ENCODE peak calls at places on chromosomes 2 and 18, in four cellular contexts. P, Y, N and S are unnamed samples.

GRCh38 chr2:133266926-133267590 is 301.2 kb downstream of the NCKAP5 start:
- DNase-seq in P (no peak), Y (no peak), N (no peak), S (no peak)

GRCh38 chr2:44649426-44649825 is 287.7 kb downstream of the CAMKMT start:
- DNase-seq in P (no peak), Y (no peak), N (no peak), S (no peak)

GRCh38 chr2:142668420-142668819 is 209.0 kb upstream of the KYNU start:
- DNase-seq in P (no peak), Y (no peak), N (no peak), S (no peak)

GRCh38 chr2:20224716-20225293 is at the start of gene SDC1:
- DNase-seq in P (no peak), Y (peak; percentile 44), N (peak; percentile 79), S (peak; percentile 86)

GRCh38 chr18:3689986-3690681 is 240.2 kb downstream of the TGIF1 start:
- DNase-seq in P (no peak), Y (no peak), N (no peak), S (no peak)

GRCh38 chr2:229715895-229716507 is 1.6 kb upstream of the DNER start:
- DNase-seq in P (no peak), Y (no peak), N (peak; percentile 56), S (no peak)

GRCh38 chr2:190863946-190864345 is 16.7 kb upstream of the GLS start:
- DNase-seq in P (peak; percentile 50), Y (no peak), N (peak; percentile 70), S (no peak)

GRCh38 chr2:22756644-22757043 is 628.3 kb upstream of the KLHL29 start:
- DNase-seq in P (no peak), Y (no peak), N (no peak), S (no peak)

GRCh38 chr2:95289251-95289650 is 7.9 kb upstream of the KCNIP3 start:
- DNase-seq in P (no peak), Y (no peak), N (no peak), S (no peak)

GRCh38 chr2:1995584-1995983 is 251.3 kb upstream of the PXDN start:
- DNase-seq in P (no peak), Y (no peak), N (no peak), S (no peak)

GRCh38 chr2:112877423-112877822 is 33.5 kb upstream of the IL37 start:
- DNase-seq in P (no peak), Y (no peak), N (no peak), S (no peak)

GRCh38 chr18:64259871-64260270 is 111.0 kb upstream of the LINC00305 start:
- DNase-seq in P (no peak), Y (no peak), N (no peak), S (no peak)

GRCh38 chr18:64254399-64255093 is 105.7 kb upstream of the LINC00305 start:
- DNase-seq in P (no peak), Y (no peak), N (no peak), S (no peak)

GRCh38 chr18:64253900-64254299 is 105.0 kb upstream of the LINC00305 start:
- DNase-seq in P (no peak), Y (no peak), N (peak; percentile 18), S (no peak)

GRCh38 chr18:64260810-64261209 is 111.9 kb upstream of the LINC00305 start:
- DNase-seq in P (no peak), Y (no peak), N (no peak), S (no peak)

GRCh38 chr18:64258111-64258650 is 109.3 kb upstream of the LINC00305 start:
- DNase-seq in P (no peak), Y (no peak), N (no peak), S (no peak)
- H3K4me3 ChIP-seq in P (no peak overlapping the region), Y (no peak overlapping the region), N (no peak overlapping the region), S (no peak overlapping the region)

DNA sequence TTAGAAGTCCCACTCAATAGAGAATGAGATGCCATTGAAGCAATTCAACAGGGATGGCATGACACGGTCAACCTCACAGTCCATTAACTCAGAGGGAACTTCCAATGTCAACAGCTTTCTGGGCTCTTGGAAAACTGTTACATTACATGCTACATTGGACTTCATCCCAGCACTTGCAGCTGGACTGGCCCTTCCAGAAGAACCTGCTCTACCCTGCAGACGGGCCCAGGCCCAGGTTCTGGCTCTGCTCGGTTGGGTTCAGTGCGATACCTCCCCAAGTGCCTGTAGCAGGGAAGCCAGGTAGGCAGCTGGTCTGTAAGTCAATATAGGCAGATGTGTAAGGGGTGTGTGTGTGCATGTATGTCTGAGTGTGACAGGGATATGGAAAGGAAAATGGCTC is 12.9 kb downstream of the LAMA1 start:
- DNase-seq in P (no peak), Y (no peak), N (no peak), S (no peak)
- TF ChIP-seq CTCF in P (no peak), Y (no peak), N (no peak), S (no peak)

DNA sequence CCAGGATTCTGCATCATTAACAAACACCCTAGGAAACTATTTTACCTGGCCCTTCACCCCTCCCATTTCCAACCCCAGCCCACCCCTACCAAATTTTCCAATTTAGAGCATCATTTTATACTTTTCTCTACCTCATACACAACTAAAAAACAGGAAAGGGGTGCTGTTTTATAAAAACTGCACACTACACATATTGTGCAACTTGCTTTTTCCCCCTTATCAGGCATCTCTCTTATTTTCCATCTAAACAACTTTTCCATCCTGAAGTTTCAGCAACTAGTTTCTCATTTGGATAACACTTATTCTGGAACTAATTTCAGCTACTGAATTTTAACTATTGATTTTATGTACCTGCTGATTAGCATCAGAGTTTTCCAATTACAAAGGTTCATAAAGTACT is 8.1 kb downstream of the SF3B1 start:
- DNase-seq in P (no peak), Y (no peak), N (no peak), S (no peak)
- H3K4me1 ChIP-seq in P (peaks cover 71% of the 10 kb centered on the region), Y (peaks cover 19% of the 10 kb centered on the region), N (peaks cover 20% of the 10 kb centered on the region), S (peaks cover 17% of the 10 kb centered on the region)

DNA sequence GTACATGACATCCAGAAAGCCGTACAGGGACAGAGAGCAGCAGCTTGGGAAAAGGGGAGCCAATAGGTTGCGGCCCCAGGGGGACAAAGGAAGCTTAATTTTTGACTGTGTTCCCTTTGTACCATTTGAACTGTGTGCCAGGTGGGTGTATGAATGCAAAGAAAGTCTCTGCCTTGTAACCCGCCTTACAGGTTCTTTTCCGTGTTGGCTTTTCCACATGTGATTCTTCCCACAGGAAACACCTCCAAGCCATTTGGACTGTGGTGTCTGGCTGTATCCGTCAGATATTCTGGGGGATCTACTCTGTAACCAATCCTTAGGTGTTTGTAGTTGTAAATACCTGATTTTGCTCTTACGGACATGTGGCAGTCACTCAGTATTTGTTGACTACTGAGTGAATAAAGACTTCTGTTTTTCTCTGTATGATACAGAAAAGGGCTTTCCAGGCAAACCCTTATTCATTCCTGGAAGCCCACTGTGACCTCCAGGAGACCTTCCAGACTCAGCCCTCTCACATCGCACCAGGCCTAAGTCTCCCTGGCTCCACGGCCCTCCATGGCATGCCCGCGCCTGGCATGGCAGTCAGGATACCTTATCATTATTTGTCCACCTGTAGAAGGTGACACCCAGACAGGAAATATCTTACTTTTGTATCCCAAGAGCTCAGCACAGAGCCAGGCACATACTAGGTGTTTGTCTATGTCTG is 1.2 kb downstream of the LRRFIP1 start:
- DNase-seq in P (no peak), Y (no peak), N (no peak), S (no peak)
- H3K4me3 ChIP-seq in P (peak overlapping the region; percentile 72), Y (peak overlapping the region; percentile 87), N (no peak overlapping the region), S (peak overlapping the region; percentile 81)

DNA sequence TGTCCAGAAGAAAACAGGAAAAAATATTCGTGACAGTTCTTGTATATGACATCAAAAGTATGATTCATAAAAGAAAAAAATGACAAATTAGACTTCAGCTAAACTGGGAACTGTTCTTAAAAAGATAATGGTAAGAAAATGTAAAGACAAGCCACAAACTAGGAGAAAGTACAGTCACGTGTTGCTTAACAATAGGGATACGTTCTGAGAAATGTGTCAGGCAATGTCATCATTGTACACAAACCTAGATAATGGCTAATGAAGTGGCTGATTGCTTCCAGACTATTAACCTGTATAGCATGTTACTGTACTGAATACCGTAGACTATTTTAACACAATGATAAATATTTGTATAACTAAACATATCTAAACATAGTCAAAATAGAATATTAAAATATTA is 35.9 kb upstream of the CTIF start:
- DNase-seq in P (no peak), Y (no peak), N (no peak), S (no peak)
- TF ChIP-seq CTCF in P (no peak), Y (no peak), N (no peak), S (no peak)

GRCh38 chr18:57916684-57917083 is 113.6 kb upstream of the ATP8B1 start:
- DNase-seq in P (no peak), Y (no peak), N (no peak), S (no peak)
- H3K4me1 ChIP-seq in P (peaks cover 9% of the 10 kb centered on the region), Y (peaks cover 2% of the 10 kb centered on the region), N (no peaks in the 10 kb centered on the region), S (no peaks in the 10 kb centered on the region)

GRCh38 chr2:790634-791245 is 113.5 kb upstream of the TMEM18 start:
- DNase-seq in P (no peak), Y (no peak), N (no peak), S (no peak)
- H3K4me3 ChIP-seq in P (no peak overlapping the region), Y (no peak overlapping the region), N (no peak overlapping the region), S (no peak overlapping the region)

GRCh38 chr2:102340778-102341177 is 14.8 kb upstream of the IL18R1 start:
- DNase-seq in P (no peak), Y (no peak), N (no peak), S (no peak)

GRCh38 chr2:102346381-102347130 is 9.0 kb upstream of the IL18R1 start:
- DNase-seq in P (no peak), Y (no peak), N (no peak), S (no peak)

GRCh38 chr2:102344397-102344796 is 11.2 kb upstream of the IL18R1 start:
- DNase-seq in P (no peak), Y (no peak), N (no peak), S (no peak)

GRCh38 chr2:102345329-102345920 is 10.2 kb upstream of the IL18R1 start:
- DNase-seq in P (no peak), Y (no peak), N (no peak), S (no peak)

DNA sequence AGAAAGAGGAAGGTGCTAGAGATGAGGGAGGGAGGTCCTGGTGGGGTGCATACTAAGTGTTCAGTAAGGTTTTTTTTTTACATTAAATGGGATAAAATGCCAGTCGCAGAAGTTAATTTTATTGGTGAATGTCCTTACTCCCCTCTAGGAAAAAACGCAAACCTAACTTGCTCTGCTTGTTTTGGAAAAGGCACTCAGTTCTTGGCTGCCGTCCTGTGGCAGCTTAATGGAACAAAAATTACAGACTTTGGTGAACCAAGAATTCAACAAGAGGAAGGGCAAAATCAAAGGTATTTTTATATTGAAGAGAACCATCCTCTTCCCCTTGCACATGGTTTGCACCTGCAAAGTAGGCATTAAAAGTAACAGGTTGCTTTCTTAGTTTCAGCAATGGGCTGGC is 12.7 kb upstream of the IL18R1 start:
- DNase-seq in P (no peak), Y (no peak), N (peak; percentile 64), S (no peak)
- TF ChIP-seq CTCF in P (no peak), Y (no peak), N (peak; percentile 20), S (no peak)

DNA sequence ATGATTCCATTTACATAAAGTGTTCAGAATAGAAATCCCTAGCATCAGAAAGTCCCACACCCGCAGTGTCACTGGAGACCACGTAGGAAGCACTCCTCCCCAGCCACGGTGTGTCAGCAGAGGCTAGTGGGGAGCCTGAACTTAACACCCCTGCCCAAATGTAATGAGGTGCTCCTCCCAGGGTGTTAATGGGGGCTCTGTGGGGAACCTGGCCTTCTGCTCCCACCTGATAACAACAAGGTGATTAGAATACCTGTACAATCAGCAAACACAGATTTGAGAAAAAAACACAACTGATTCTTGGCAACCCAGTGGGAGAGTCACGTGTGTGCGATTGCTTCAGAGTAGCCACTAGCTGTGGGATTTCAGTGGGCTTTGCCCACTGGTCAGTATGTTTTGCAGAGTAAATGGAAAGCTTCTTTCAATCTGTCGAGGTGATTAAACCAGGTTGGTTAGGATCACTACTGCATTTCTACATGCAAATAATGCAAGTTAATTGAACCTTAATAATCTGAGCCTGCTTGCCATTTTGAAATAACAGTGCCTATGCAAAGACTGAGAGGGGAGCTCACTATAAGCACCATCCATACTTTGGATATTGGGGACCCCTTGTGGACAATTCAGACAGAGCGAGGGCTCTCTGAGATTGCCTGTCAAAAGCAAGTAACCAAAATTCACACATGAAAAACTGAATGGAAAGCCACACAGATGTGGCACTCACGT is 20.6 kb upstream of the ATRAID start:
- DNase-seq in P (no peak), Y (peak; percentile 67), N (peak; percentile 85), S (no peak)
- H3K4me1 ChIP-seq in P (no peaks in the 10 kb centered on the region), Y (no peaks in the 10 kb centered on the region), N (peaks cover 13% of the 10 kb centered on the region), S (no peaks in the 10 kb centered on the region)